ENCODE peak calls at places on chromosomes 4 and X, in ten cellular contexts. A is mesothelial cell of epicardium; M is fibroblast of the aortic adventitia; Z is ELF-1; C is LoVo; F is cardiac fibroblast; E is GM20000; D is stimulated activated naive CD4-positive, alpha-beta T cell; U is A549; Y is stimulated activated CD4-positive, alpha-beta T cell treated with anti-CD3 and anti-CD28 coated beads, Interleukin-2, amount 100 ng/mL, for 24 hours. S is an unnamed sample.
A peak's percentile ranks its signal among the peaks of the same experiment; 100 is the strongest.

GRCh38 chr4:123952530-123953274 is 556.1 kb downstream of the SPRY1 start:
- DNase-seq in A (no peak), M (peak; percentile 72), Z (peak; percentile 13), C (no peak), F (peak; percentile 62), E (no peak), D (no peak), U (no peak), Y (no peak), S (no peak)

GRCh38 chrX:108735087-108735679 is 1.2 kb downstream of the IRS4 start:
- DNase-seq in A (no peak), M (no peak), Z (peak; percentile 74), C (no peak), F (no peak), E (peak; percentile 10), D (no peak), U (peak; percentile 49), Y (no peak), S (no peak)

GRCh38 chr4:3820016-3820805 is 54.0 kb downstream of the ADRA2C start:
- DNase-seq in A (no peak), M (no peak), Z (no peak), C (no peak), F (no peak), E (no peak), D (no peak), U (no peak), Y (no peak), S (no peak)

GRCh38 chr4:37793562-37793961 is 32.9 kb upstream of the PGM2 start:
- DNase-seq in A (no peak), M (peak; percentile 25), Z (no peak), C (no peak), F (peak; percentile 49), E (no peak), D (peak; percentile 12), U (no peak), Y (no peak), S (no peak)

GRCh38 chrX:129777218-129777768 is 2.5 kb upstream of the SASH3 start:
- DNase-seq in A (no peak), M (no peak), Z (peak; percentile 24), C (no peak), F (no peak), E (peak; percentile 21), D (peak; percentile 44), U (no peak), Y (peak; percentile 71), S (no peak)

GRCh38 chr4:150316332-150317205 is 238.3 kb downstream of the DCLK2 start:
- DNase-seq in A (no peak), M (peak; percentile 88), Z (no peak), C (peak; percentile 2), F (peak; percentile 17), E (no peak), D (no peak), U (no peak), Y (no peak), S (peak; percentile 25)

GRCh38 chr4:56129431-56129861 is 180.7 kb downstream of the CEP135 start:
- DNase-seq in A (no peak), M (no peak), Z (peak; percentile 61), C (peak; percentile 37), F (peak; percentile 69), E (peak; percentile 5), D (no peak), U (peak; percentile 0), Y (peak; percentile 19), S (no peak)

GRCh38 chr4:53586121-53586816 is 5.0 kb downstream of the LNX1 start:
- DNase-seq in A (no peak), M (peak; percentile 94), Z (no peak), C (no peak), F (peak; percentile 91), E (no peak), D (no peak), U (no peak), Y (no peak), S (peak; percentile 73)

GRCh38 chrX:46849933-46850332 is 13.1 kb downstream of the RP2 start:
- DNase-seq in A (no peak), M (no peak), Z (no peak), C (no peak), F (no peak), E (no peak), D (no peak), U (no peak), Y (no peak), S (no peak)

GRCh38 chr4:3311489-3312171 is 18.8 kb downstream of the RGS12 start:
- DNase-seq in A (peak; percentile 7), M (no peak), Z (no peak), C (no peak), F (no peak), E (no peak), D (no peak), U (no peak), Y (peak; percentile 8), S (no peak)

GRCh38 chr4:48247142-48247877 is 22.3 kb downstream of the TEC start:
- DNase-seq in A (no peak), M (peak; percentile 87), Z (no peak), C (no peak), F (peak; percentile 50), E (no peak), D (no peak), U (no peak), Y (no peak), S (no peak)

GRCh38 chr4:38663021-38663800 is 788 bp upstream of the KLF3 start:
- DNase-seq in A (peak; percentile 86), M (peak; percentile 50), Z (peak; percentile 65), C (no peak), F (peak; percentile 52), E (no peak), D (no peak), U (peak; percentile 25), Y (peak; percentile 63), S (no peak)

GRCh38 chrX:72057844-72058243 is 73.9 kb downstream of the RTL5 start:
- DNase-seq in A (no peak), M (no peak), Z (no peak), C (no peak), F (no peak), E (no peak), D (no peak), U (no peak), Y (no peak), S (no peak)

GRCh38 chr4:43983610-43984009 is 465.0 kb downstream of the KCTD8 start:
- DNase-seq in A (no peak), M (no peak), Z (no peak), C (no peak), F (no peak), E (no peak), D (no peak), U (no peak), Y (no peak), S (no peak)

GRCh38 chrX:50876551-50876950 is 34.0 kb upstream of the BMP15 start:
- DNase-seq in A (no peak), M (no peak), Z (no peak), C (no peak), F (no peak), E (no peak), D (no peak), U (no peak), Y (no peak), S (no peak)